ENCODE peak calls at places on chromosomes 4 and X, in five cellular contexts. X is cardiac fibroblast; U is neural progenitor cell; V is stimulated activated CD8-positive, alpha-beta memory T cell treated with anti-CD3 and anti-CD28 coated beads, Interleukin-4, amount 100 ng/mL, for 24 hours; B is CD8-positive, alpha-beta T cell. I is an unnamed sample.

GRCh38 chr4:39713691-39714090 is 15.8 kb downstream of the UBE2K start:
- DNase-seq in V (no peak), B (no peak), X (peak), U (no peak), I (no peak)

GRCh38 chr4:153541426-153542096 is 75.4 kb downstream of the TMEM131L start:
- DNase-seq in X (peak), B (no peak), V (no peak), U (no peak), I (no peak)

GRCh38 chr4:8396762-8397406 is 43.6 kb downstream of the ACOX3 start:
- DNase-seq in B (no peak), X (no peak), U (no peak), V (no peak), I (no peak)

GRCh38 chrX:9885150-9885549 is 82.0 kb upstream of the CLDN34 start:
- DNase-seq in U (peak), X (peak), V (peak), B (peak), I (no peak)

GRCh38 chrX:7925867-7926472 is 1.2 kb downstream of the PNPLA4 start:
- DNase-seq in B (peak), V (peak), U (peak), X (peak), I (peak)

GRCh38 chr4:113960684-113961321 is 18.6 kb downstream of the ARSJ start:
- DNase-seq in X (no peak), V (no peak), B (no peak), U (no peak), I (no peak)

GRCh38 chrX:13339607-13340006 is 19.8 kb upstream of the ATXN3L start:
- DNase-seq in X (no peak), V (no peak), B (no peak), U (no peak), I (no peak)

GRCh38 chrX:16882188-16882587 is 12.0 kb upstream of the RBBP7 start:
- DNase-seq in X (peak), U (peak), V (no peak), B (no peak), I (no peak)

I was measured in NCI-H2171.